ENCODE peak calls at places on chromosomes 1 and 21, in ten cellular contexts. One of them, this sample, is unnamed. For H3K36me3 and H3K4me1, the result is how much of the 10 kb centered on the place peaks cover.

GRCh38 chr21:35390013-35390776 is 341.1 kb upstream of the RUNX1 start:
- DNase-seq in tibial artery: no peak
- DNase-seq in neural progenitor cell: no peak
- DNase-seq in esophagus squamous epithelium: no peak
- DNase-seq in prostate gland: peak
- DNase-seq in transverse colon: no peak
- DNase-seq in left lung: no peak
- DNase-seq in stomach: peak
- DNase-seq in left ventricle myocardium inferior: no peak
- DNase-seq in body of pancreas: peak
- DNase-seq in this sample: no peak

GRCh38 chr21:42171091-42172053 is 47.6 kb upstream of the ABCG1 start:
- DNase-seq in left ventricle myocardium inferior: peak
- DNase-seq in tibial artery: no peak
- DNase-seq in stomach: peak
- DNase-seq in body of pancreas: no peak
- DNase-seq in transverse colon: peak
- DNase-seq in prostate gland: peak
- DNase-seq in esophagus squamous epithelium: no peak
- DNase-seq in left lung: peak
- DNase-seq in neural progenitor cell: no peak
- DNase-seq in this sample: peak

GRCh38 chr1:11929849-11930248 is 3.6 kb upstream of the KIAA2013 start:
- DNase-seq in neural progenitor cell: no peak
- DNase-seq in tibial artery: peak
- DNase-seq in transverse colon: peak
- DNase-seq in left ventricle myocardium inferior: peak
- DNase-seq in left lung: peak
- DNase-seq in body of pancreas: peak
- DNase-seq in prostate gland: peak
- DNase-seq in esophagus squamous epithelium: no peak
- DNase-seq in stomach: peak
- DNase-seq in this sample: no peak

GRCh38 chr1:77039739-77040138 is 172.5 kb downstream of the ST6GALNAC5 start:
- DNase-seq in prostate gland: no peak
- DNase-seq in left ventricle myocardium inferior: no peak
- DNase-seq in transverse colon: no peak
- DNase-seq in esophagus squamous epithelium: no peak
- DNase-seq in left lung: peak
- DNase-seq in tibial artery: no peak
- DNase-seq in stomach: no peak
- DNase-seq in body of pancreas: peak
- DNase-seq in neural progenitor cell: no peak
- DNase-seq in this sample: no peak

GRCh38 chr1:162930532-162931438 is 69.8 kb upstream of the CCDC190 start:
- DNase-seq in neural progenitor cell: no peak
- DNase-seq in tibial artery: no peak
- DNase-seq in left ventricle myocardium inferior: no peak
- DNase-seq in esophagus squamous epithelium: no peak
- DNase-seq in transverse colon: no peak
- DNase-seq in left lung: no peak
- DNase-seq in stomach: peak
- DNase-seq in body of pancreas: peak
- DNase-seq in prostate gland: peak
- DNase-seq in this sample: no peak

GRCh38 chr1:218717611-218718010 is 372.5 kb downstream of the TGFB2 start:
- DNase-seq in transverse colon: no peak
- DNase-seq in stomach: no peak
- DNase-seq in tibial artery: no peak
- DNase-seq in left lung: no peak
- DNase-seq in prostate gland: no peak
- DNase-seq in left ventricle myocardium inferior: no peak
- DNase-seq in neural progenitor cell: no peak
- DNase-seq in esophagus squamous epithelium: no peak
- DNase-seq in body of pancreas: no peak
- DNase-seq in this sample: no peak

GRCh38 chr1:228359613-228360532 is 46.8 kb downstream of the TRIM11 start:
- DNase-seq in esophagus squamous epithelium: no peak
- DNase-seq in prostate gland: no peak
- DNase-seq in left lung: no peak
- DNase-seq in transverse colon: no peak
- DNase-seq in neural progenitor cell: no peak
- DNase-seq in stomach: no peak
- DNase-seq in left ventricle myocardium inferior: peak
- DNase-seq in body of pancreas: no peak
- DNase-seq in tibial artery: no peak
- DNase-seq in this sample: no peak

GRCh38 chr1:12121212-12122000 is 45.4 kb upstream of the TNFRSF1B start:
- DNase-seq in esophagus squamous epithelium: no peak
- DNase-seq in stomach: no peak
- DNase-seq in prostate gland: no peak
- DNase-seq in body of pancreas: no peak
- DNase-seq in transverse colon: no peak
- DNase-seq in left lung: no peak
- DNase-seq in tibial artery: no peak
- DNase-seq in neural progenitor cell: no peak
- DNase-seq in left ventricle myocardium inferior: no peak
- DNase-seq in this sample: no peak

DNA sequence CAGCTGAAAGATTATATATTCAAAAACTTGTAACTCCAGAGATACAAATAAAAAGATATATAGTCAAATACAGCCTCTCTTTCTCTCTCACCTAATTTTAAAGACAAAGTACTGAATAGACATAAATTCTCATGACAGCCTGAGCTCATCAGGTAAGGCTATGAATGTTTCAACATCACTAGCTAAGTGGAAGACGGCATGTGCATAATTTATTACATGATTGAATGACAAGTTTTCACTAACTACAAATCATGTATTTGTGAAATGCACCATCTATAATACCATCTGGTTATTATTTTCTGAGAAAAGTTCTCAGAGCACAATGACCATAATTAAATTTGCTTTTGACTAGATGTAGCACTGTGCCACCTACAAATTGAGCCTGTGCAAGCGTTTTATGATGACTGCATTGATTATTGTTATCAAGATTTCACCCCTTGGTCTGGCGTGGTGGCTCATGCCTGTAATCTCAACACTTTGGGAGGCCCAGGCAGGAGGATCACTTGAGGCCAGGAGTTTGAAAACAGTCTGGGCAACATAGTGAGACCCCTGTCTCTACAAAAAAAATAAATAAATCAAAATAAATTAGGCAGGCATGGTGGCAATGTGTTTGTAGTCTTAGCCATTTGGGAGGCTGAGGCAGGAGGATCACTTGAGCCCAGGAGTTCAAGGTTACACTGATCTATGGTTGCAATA is 128.2 kb downstream of the APP start:
- DNase-seq in left ventricle myocardium inferior: no peak
- DNase-seq in stomach: no peak
- DNase-seq in prostate gland: no peak
- DNase-seq in neural progenitor cell: no peak
- DNase-seq in tibial artery: no peak
- DNase-seq in transverse colon: no peak
- DNase-seq in esophagus squamous epithelium: no peak
- DNase-seq in body of pancreas: no peak
- DNase-seq in left lung: no peak
- DNase-seq in this sample: no peak
- H3K36me3 ChIP-seq in left ventricle myocardium inferior: under half
- H3K36me3 ChIP-seq in stomach: under half
- H3K36me3 ChIP-seq in prostate gland: under half
- H3K36me3 ChIP-seq in neural progenitor cell: under half
- H3K36me3 ChIP-seq in tibial artery: under half
- H3K36me3 ChIP-seq in transverse colon: under half
- H3K36me3 ChIP-seq in esophagus squamous epithelium: under half
- H3K36me3 ChIP-seq in body of pancreas: under half
- H3K36me3 ChIP-seq in left lung: under half
- H3K36me3 ChIP-seq in this sample: under half

GRCh38 chr1:117342397-117342796 is 24.9 kb upstream of the MAN1A2 start:
- DNase-seq in esophagus squamous epithelium: no peak
- DNase-seq in left lung: no peak
- DNase-seq in prostate gland: no peak
- DNase-seq in stomach: no peak
- DNase-seq in body of pancreas: no peak
- DNase-seq in tibial artery: no peak
- DNase-seq in neural progenitor cell: no peak
- DNase-seq in left ventricle myocardium inferior: no peak
- DNase-seq in transverse colon: no peak
- DNase-seq in this sample: no peak

GRCh38 chr1:117336087-117336817 is 31.0 kb upstream of the MAN1A2 start:
- DNase-seq in left ventricle myocardium inferior: no peak
- DNase-seq in neural progenitor cell: peak
- DNase-seq in esophagus squamous epithelium: no peak
- DNase-seq in prostate gland: no peak
- DNase-seq in left lung: no peak
- DNase-seq in stomach: no peak
- DNase-seq in transverse colon: no peak
- DNase-seq in body of pancreas: no peak
- DNase-seq in tibial artery: no peak
- DNase-seq in this sample: no peak

GRCh38 chr1:117341123-117341522 is 26.1 kb upstream of the MAN1A2 start:
- DNase-seq in prostate gland: no peak
- DNase-seq in neural progenitor cell: peak
- DNase-seq in stomach: no peak
- DNase-seq in body of pancreas: no peak
- DNase-seq in esophagus squamous epithelium: no peak
- DNase-seq in transverse colon: no peak
- DNase-seq in left ventricle myocardium inferior: no peak
- DNase-seq in tibial artery: no peak
- DNase-seq in left lung: no peak
- DNase-seq in this sample: no peak

GRCh38 chr1:117335376-117336086 is 31.7 kb upstream of the MAN1A2 start:
- DNase-seq in stomach: no peak
- DNase-seq in prostate gland: no peak
- DNase-seq in neural progenitor cell: no peak
- DNase-seq in left lung: no peak
- DNase-seq in transverse colon: no peak
- DNase-seq in esophagus squamous epithelium: no peak
- DNase-seq in body of pancreas: no peak
- DNase-seq in tibial artery: no peak
- DNase-seq in left ventricle myocardium inferior: no peak
- DNase-seq in this sample: no peak

DNA sequence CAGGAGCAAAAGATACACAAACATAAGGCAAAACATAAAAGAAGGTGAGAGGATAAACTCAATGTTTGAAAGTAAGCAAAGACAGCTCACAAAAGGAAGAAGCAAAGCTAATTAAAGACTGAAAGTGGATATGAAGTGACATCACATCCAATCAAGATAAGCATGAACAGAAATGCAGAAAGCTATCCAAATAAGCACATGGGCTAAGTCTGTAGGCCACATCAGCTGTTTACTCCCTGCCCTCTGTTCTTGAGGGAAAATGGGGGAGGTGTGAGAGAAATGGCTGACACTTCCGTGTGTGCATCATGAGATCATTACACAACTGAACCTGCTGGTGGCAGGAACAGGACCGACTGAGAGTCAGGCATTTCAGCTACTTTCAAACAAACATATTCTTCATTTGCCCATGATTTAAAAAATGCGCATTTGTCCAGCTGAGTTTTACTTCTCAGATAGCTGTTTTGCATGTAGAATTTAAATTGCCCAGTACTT is 27.3 kb upstream of the MAN1A2 start:
- DNase-seq in body of pancreas: peak
- DNase-seq in transverse colon: peak
- DNase-seq in prostate gland: peak
- DNase-seq in esophagus squamous epithelium: no peak
- DNase-seq in neural progenitor cell: no peak
- DNase-seq in left lung: no peak
- DNase-seq in left ventricle myocardium inferior: no peak
- DNase-seq in stomach: no peak
- DNase-seq in tibial artery: no peak
- DNase-seq in this sample: no peak
- TF ChIP-seq CTCF in body of pancreas: peak
- TF ChIP-seq CTCF in transverse colon: peak
- TF ChIP-seq CTCF in prostate gland: no peak
- TF ChIP-seq CTCF in esophagus squamous epithelium: no peak
- TF ChIP-seq CTCF in neural progenitor cell: no peak
- TF ChIP-seq CTCF in left lung: no peak
- TF ChIP-seq CTCF in left ventricle myocardium inferior: no peak
- TF ChIP-seq CTCF in stomach: no peak
- TF ChIP-seq CTCF in tibial artery: no peak
- TF ChIP-seq CTCF in this sample: no peak

DNA sequence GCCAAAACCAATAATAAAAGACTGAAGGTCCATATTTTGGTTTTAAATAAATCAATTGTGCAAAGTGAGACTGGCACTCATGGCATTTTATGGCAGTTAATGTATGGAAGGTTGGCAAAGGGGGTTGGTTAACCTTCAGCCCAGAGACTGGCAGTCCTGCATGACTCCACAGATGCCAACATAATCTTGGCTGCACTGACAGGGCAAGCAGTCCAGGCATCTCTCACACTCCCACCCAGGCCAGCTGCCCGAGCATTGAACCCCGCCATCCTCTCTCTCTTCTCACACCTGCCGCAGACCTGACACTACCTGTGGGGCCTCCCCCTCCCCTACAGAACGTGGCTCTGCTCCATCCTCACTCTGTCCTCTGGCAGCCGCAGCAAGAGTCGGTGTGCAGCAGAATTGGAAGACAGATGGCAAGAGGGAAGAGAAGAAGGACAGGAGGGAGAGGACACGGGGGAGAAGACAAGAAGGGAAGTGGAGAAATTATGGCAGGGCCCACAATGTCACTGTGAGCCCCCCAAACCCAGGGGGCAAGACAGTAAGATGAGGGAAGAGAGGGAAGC is 43.7 kb downstream of the ITPKB start:
- DNase-seq in neural progenitor cell: no peak
- DNase-seq in tibial artery: no peak
- DNase-seq in prostate gland: no peak
- DNase-seq in left lung: no peak
- DNase-seq in transverse colon: no peak
- DNase-seq in body of pancreas: no peak
- DNase-seq in left ventricle myocardium inferior: no peak
- DNase-seq in esophagus squamous epithelium: no peak
- DNase-seq in stomach: no peak
- DNase-seq in this sample: no peak
- H3K4me1 ChIP-seq in neural progenitor cell: under half
- H3K4me1 ChIP-seq in tibial artery: under half
- H3K4me1 ChIP-seq in prostate gland: under half
- H3K4me1 ChIP-seq in left lung: under half
- H3K4me1 ChIP-seq in transverse colon: under half
- H3K4me1 ChIP-seq in body of pancreas: under half
- H3K4me1 ChIP-seq in left ventricle myocardium inferior: half or more
- H3K4me1 ChIP-seq in esophagus squamous epithelium: half or more
- H3K4me1 ChIP-seq in stomach: under half
- H3K4me1 ChIP-seq in this sample: under half

GRCh38 chr1:1314678-1315335 is 6.4 kb downstream of the PUSL1 start:
- DNase-seq in esophagus squamous epithelium: no peak
- DNase-seq in prostate gland: no peak
- DNase-seq in left lung: no peak
- DNase-seq in left ventricle myocardium inferior: no peak
- DNase-seq in neural progenitor cell: no peak
- DNase-seq in body of pancreas: no peak
- DNase-seq in tibial artery: no peak
- DNase-seq in transverse colon: no peak
- DNase-seq in stomach: no peak
- DNase-seq in this sample: no peak

GRCh38 chr1:1313500-1314236 is 5.3 kb downstream of the PUSL1 start:
- DNase-seq in left ventricle myocardium inferior: no peak
- DNase-seq in tibial artery: no peak
- DNase-seq in transverse colon: no peak
- DNase-seq in neural progenitor cell: no peak
- DNase-seq in prostate gland: no peak
- DNase-seq in stomach: no peak
- DNase-seq in left lung: no peak
- DNase-seq in body of pancreas: no peak
- DNase-seq in esophagus squamous epithelium: no peak
- DNase-seq in this sample: no peak

GRCh38 chr1:1317420-1317819 is 7.0 kb downstream of the INTS11 start:
- DNase-seq in esophagus squamous epithelium: no peak
- DNase-seq in left ventricle myocardium inferior: no peak
- DNase-seq in prostate gland: no peak
- DNase-seq in transverse colon: no peak
- DNase-seq in body of pancreas: no peak
- DNase-seq in left lung: no peak
- DNase-seq in stomach: no peak
- DNase-seq in tibial artery: no peak
- DNase-seq in neural progenitor cell: no peak
- DNase-seq in this sample: no peak

GRCh38 chr1:1314237-1314586 is 5.8 kb downstream of the PUSL1 start:
- DNase-seq in left ventricle myocardium inferior: no peak
- DNase-seq in prostate gland: no peak
- DNase-seq in body of pancreas: no peak
- DNase-seq in tibial artery: no peak
- DNase-seq in transverse colon: no peak
- DNase-seq in stomach: no peak
- DNase-seq in neural progenitor cell: no peak
- DNase-seq in esophagus squamous epithelium: no peak
- DNase-seq in left lung: no peak
- DNase-seq in this sample: no peak

GRCh38 chr1:1315435-1315901 is 7.1 kb downstream of the PUSL1 start:
- DNase-seq in left lung: no peak
- DNase-seq in tibial artery: no peak
- DNase-seq in body of pancreas: no peak
- DNase-seq in stomach: no peak
- DNase-seq in transverse colon: no peak
- DNase-seq in esophagus squamous epithelium: no peak
- DNase-seq in neural progenitor cell: peak
- DNase-seq in left ventricle myocardium inferior: no peak
- DNase-seq in prostate gland: no peak
- DNase-seq in this sample: no peak
- H3K36me3 ChIP-seq in left lung: half or more
- H3K36me3 ChIP-seq in tibial artery: half or more
- H3K36me3 ChIP-seq in body of pancreas: under half
- H3K36me3 ChIP-seq in stomach: half or more
- H3K36me3 ChIP-seq in transverse colon: under half
- H3K36me3 ChIP-seq in esophagus squamous epithelium: under half
- H3K36me3 ChIP-seq in neural progenitor cell: under half
- H3K36me3 ChIP-seq in left ventricle myocardium inferior: half or more
- H3K36me3 ChIP-seq in prostate gland: under half
- H3K36me3 ChIP-seq in this sample: half or more